ENCODE peak calls at places on chromosomes 1 and 21, in five cellular contexts. R is NCI-H345, L is T-helper 22 cell, Q is HEK293T, D is pancreas. C is an unnamed sample.

GRCh38 chr1:117093091-117093534 is 28.4 kb downstream of the TRIM45 start:
- DNase-seq in R (no peak), L (no peak), Q (no peak), D (no peak), C (no peak)

GRCh38 chr1:107750364-107750959 is 214.5 kb downstream of the VAV3 start:
- DNase-seq in R (peak), L (no peak), Q (peak), D (no peak), C (peak)

GRCh38 chr1:245604979-245605378 is 450.2 kb downstream of the KIF26B start:
- DNase-seq in R (no peak), L (no peak), Q (no peak), D (no peak), C (no peak)

GRCh38 chr1:8202182-8202905 is 115.6 kb upstream of the SLC45A1 start:
- DNase-seq in R (no peak), L (no peak), Q (no peak), D (no peak), C (no peak)

GRCh38 chr1:154220970-154221814 is 437 bp downstream of the UBAP2L start:
- DNase-seq in R (peak), L (peak), Q (peak), D (peak), C (peak)

GRCh38 chr1:242524571-242525359 is at the start of gene PLD5:
- DNase-seq in R (peak), L (no peak), Q (peak), D (peak), C (no peak)

GRCh38 chr1:68438310-68438709 is 11.4 kb downstream of the RPE65 start:
- DNase-seq in R (no peak), L (no peak), Q (no peak), D (no peak), C (no peak)

GRCh38 chr21:46357684-46358425 is 33.9 kb downstream of the PCNT start:
- DNase-seq in R (no peak), L (no peak), Q (no peak), D (no peak), C (no peak)

GRCh38 chr1:187151555-187151954 is 322.8 kb downstream of the PLA2G4A start:
- DNase-seq in R (no peak), L (no peak), Q (no peak), D (no peak), C (no peak)

GRCh38 chr1:160800645-160801408 is 4.9 kb downstream of the LY9 start:
- DNase-seq in R (no peak), L (no peak), Q (no peak), D (no peak), C (no peak)

GRCh38 chr1:59856725-59857338 is 42.1 kb downstream of the HOOK1 start:
- DNase-seq in R (no peak), L (no peak), Q (no peak), D (no peak), C (no peak)

C was measured in NK-92 treated with Interleukin-12 subunit alpha and Interleukin-12 subunit beta, amount 100 ng/mL, for 24 hours.